ENCODE peak calls at places on chromosome 18, in ten cellular contexts. T is mesendoderm, B is PC-3, S is trophoblast cell, V is neural progenitor cell, L is GM23248, R is hepatocyte, D is IMR-90, N is HepG2, Z is fibroblast of lung. H is an unnamed sample. For H3K4me1 and H3K27me3, the result is how much of the 10 kb centered on the place peaks cover.

GRCh38 chr18:22112215-22112614 is 57.2 kb upstream of the GATA6 start:
- DNase-seq in T (no peak), B (no peak), S (no peak), V (no peak), L (no peak), R (no peak), D (no peak), N (no peak), Z (no peak), H (no peak)

GRCh38 chr18:456361-456821 is 44.1 kb downstream of the COLEC12 start:
- DNase-seq in T (no peak), B (no peak), S (no peak), V (no peak), L (peak), R (peak), D (peak), N (no peak), Z (peak), H (peak)

GRCh38 chr18:79400091-79400590 is 4.4 kb downstream of the NFATC1 start:
- DNase-seq in T (no peak), B (peak), S (peak), V (peak), L (peak), R (peak), D (no peak), N (no peak), Z (peak), H (peak)

GRCh38 chr18:74256190-74256589 is 35.6 kb downstream of the CYB5A start:
- DNase-seq in T (peak), B (no peak), S (no peak), V (peak), L (no peak), R (no peak), D (no peak), N (no peak), Z (no peak), H (no peak)

GRCh38 chr18:54119524-54120019 is 104.9 kb downstream of the MBD2 start:
- DNase-seq in T (peak), B (peak), S (peak), V (peak), L (peak), R (peak), D (peak), N (peak), Z (peak), H (no peak)

GRCh38 chr18:5524660-5525059 is 19.1 kb downstream of the EPB41L3 start:
- DNase-seq in T (no peak), B (no peak), S (no peak), V (no peak), L (no peak), R (no peak), D (no peak), N (no peak), Z (no peak), H (no peak)

GRCh38 chr18:10927290-10927979 is 221.9 kb downstream of the PIEZO2 start:
- DNase-seq in T (no peak), B (no peak), S (peak), V (no peak), L (peak), R (no peak), D (peak), N (no peak), Z (peak), H (peak)

GRCh38 chr18:67154979-67155378 is 361.5 kb downstream of the DSEL start:
- DNase-seq in T (peak), B (no peak), S (no peak), V (peak), L (no peak), R (no peak), D (no peak), N (no peak), Z (no peak), H (no peak)

GRCh38 chr18:57813245-57813644 is 10.1 kb upstream of the ATP8B1 start:
- DNase-seq in T (peak), B (peak), S (peak), V (no peak), L (peak), R (no peak), D (peak), N (peak), Z (peak), H (peak)

GRCh38 chr18:78992041-78992735 is 12.6 kb downstream of the SALL3 start:
- DNase-seq in T (no peak), B (no peak), S (no peak), V (no peak), L (no peak), R (no peak), D (no peak), N (no peak), Z (no peak), H (peak)

GRCh38 chr18:26458526-26459232 is 89.7 kb downstream of the KCTD1 start:
- DNase-seq in T (no peak), B (peak), S (no peak), V (no peak), L (peak), R (no peak), D (peak), N (no peak), Z (peak), H (peak)

GRCh38 chr18:50163505-50163904 is 31.4 kb downstream of the MYO5B start:
- DNase-seq in T (no peak), B (no peak), S (peak), V (no peak), L (no peak), R (no peak), D (no peak), N (no peak), Z (no peak), H (no peak)

GRCh38 chr18:79784965-79785770 is 12.6 kb upstream of the KCNG2 start:
- DNase-seq in T (no peak), B (no peak), S (no peak), V (no peak), L (peak), R (no peak), D (peak), N (no peak), Z (peak), H (peak)

GRCh38 chr18:27110319-27110718 is 74.8 kb downstream of the CHST9 start:
- DNase-seq in T (no peak), B (no peak), S (no peak), V (no peak), L (no peak), R (no peak), D (no peak), N (no peak), Z (no peak), H (no peak)

GRCh38 chr18:46756559-46757201 is at the start of gene ST8SIA5:
- DNase-seq in T (peak), B (no peak), S (no peak), V (peak), L (peak), R (no peak), D (no peak), N (no peak), Z (no peak), H (no peak)

GRCh38 chr18:33839452-33840225 is 261.6 kb downstream of the ASXL3 start:
- DNase-seq in T (peak), B (peak), S (peak), V (peak), L (peak), R (peak), D (peak), N (peak), Z (peak), H (no peak)

GRCh38 chr18:75072672-75073371 is 136.1 kb downstream of the PTGR3 start:
- DNase-seq in T (no peak), B (no peak), S (no peak), V (no peak), L (no peak), R (no peak), D (no peak), N (no peak), Z (no peak), H (no peak)

GRCh38 chr18:79117380-79117779 is 48.2 kb downstream of the ATP9B start:
- DNase-seq in T (no peak), B (no peak), S (no peak), V (no peak), L (no peak), R (no peak), D (peak), N (no peak), Z (peak), H (no peak)

GRCh38 chr18:2926528-2926927 is 79.7 kb downstream of the EMILIN2 start:
- DNase-seq in T (no peak), B (no peak), S (no peak), V (no peak), L (no peak), R (no peak), D (no peak), N (no peak), Z (no peak), H (no peak)
- H3K4me1 ChIP-seq in T (under half), B (under half), S (under half), V (under half), L (under half), R (under half), D (under half), N (under half), Z (under half), H (under half)

GRCh38 chr18:59229191-59229590 is 9.2 kb downstream of the GRP start:
- DNase-seq in T (no peak), B (peak), S (no peak), V (no peak), L (peak), R (no peak), D (no peak), N (no peak), Z (no peak), H (no peak)
- H3K4me2 ChIP-seq in T (no peak), B (peak), S (no peak), V (no peak), L (peak), R (no peak), D (no peak), N (no peak), Z (no peak), H (no peak)

GRCh38 chr18:48129621-48130082 is 199.2 kb upstream of the SMAD2 start:
- DNase-seq in T (peak), B (no peak), S (no peak), V (no peak), L (no peak), R (no peak), D (no peak), N (no peak), Z (no peak), H (no peak)
- H3K27me3 ChIP-seq in T (under half), B (under half), S (under half), V (under half), L (under half), R (under half), D (under half), N (under half), Z (under half), H (under half)

DNA sequence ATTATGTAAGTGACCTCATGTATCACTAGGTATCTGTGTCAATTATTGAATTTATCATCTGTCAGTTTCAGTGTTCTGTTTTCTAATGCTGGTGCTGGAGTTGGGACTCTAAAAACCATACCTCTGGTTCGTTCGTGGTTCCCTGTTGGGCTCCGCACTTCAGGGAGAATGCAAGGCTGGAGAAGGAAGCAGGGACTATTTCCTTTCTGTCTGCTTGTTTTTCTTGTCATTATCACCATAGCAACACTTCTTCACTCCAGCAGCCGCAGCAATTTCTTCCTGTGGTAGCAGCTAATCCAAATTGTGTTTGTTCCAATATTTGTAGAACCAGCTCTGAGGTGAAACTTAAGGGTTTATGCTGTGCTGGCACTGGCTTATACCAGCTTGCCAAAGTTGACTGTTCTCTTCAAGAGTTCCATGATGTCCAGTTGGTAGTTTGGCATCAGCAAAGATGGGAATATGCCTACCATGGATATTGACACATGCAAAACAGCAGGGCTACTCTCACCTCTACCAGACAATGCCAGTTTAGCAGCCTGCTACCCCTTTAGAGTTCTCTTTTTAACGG is 301.4 kb upstream of the SYT4 start:
- DNase-seq in T (peak), B (no peak), S (no peak), V (no peak), L (no peak), R (no peak), D (no peak), N (no peak), Z (peak), H (peak)
- H3K4me1 ChIP-seq in T (under half), B (under half), S (under half), V (under half), L (under half), R (under half), D (under half), N (under half), Z (under half), H (under half)

GRCh38 chr18:37551249-37551648 is 14.3 kb downstream of the CELF4 start:
- DNase-seq in T (no peak), B (no peak), S (no peak), V (no peak), L (no peak), R (no peak), D (no peak), N (no peak), Z (no peak), H (no peak)

GRCh38 chr18:37552296-37552695 is 13.3 kb downstream of the CELF4 start:
- DNase-seq in T (no peak), B (no peak), S (no peak), V (no peak), L (no peak), R (no peak), D (no peak), N (no peak), Z (no peak), H (no peak)

GRCh38 chr18:37551846-37552245 is 13.8 kb downstream of the CELF4 start:
- DNase-seq in T (no peak), B (no peak), S (no peak), V (no peak), L (no peak), R (no peak), D (no peak), N (no peak), Z (no peak), H (no peak)

GRCh38 chr18:37553633-37554398 is 11.8 kb downstream of the CELF4 start:
- DNase-seq in T (peak), B (no peak), S (no peak), V (peak), L (no peak), R (peak), D (no peak), N (no peak), Z (no peak), H (no peak)

DNA sequence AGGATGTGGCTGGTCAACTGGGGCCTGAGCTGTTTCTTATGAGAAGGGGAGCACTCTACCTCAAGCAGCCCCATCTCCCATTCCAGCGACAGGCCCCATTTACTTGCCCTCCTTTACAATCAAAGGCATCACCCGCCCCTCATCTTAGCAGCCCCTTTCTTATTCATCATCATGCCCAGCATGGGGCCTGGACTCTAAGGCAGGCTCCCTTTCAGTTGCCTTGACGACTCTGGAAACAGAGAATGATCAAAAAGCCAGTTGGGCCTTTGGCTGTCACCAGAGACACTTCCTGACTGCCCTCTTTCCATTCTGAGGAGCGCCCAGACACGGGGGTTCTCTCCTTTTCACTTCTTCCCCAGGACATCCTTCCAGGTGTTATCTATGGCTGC is 11.2 kb downstream of the CELF4 start:
- DNase-seq in T (peak), B (no peak), S (no peak), V (peak), L (no peak), R (no peak), D (no peak), N (no peak), Z (no peak), H (no peak)
- H3K4me2 ChIP-seq in T (no peak), B (no peak), S (no peak), V (peak), L (no peak), R (no peak), D (no peak), N (no peak), Z (no peak), H (no peak)

DNA sequence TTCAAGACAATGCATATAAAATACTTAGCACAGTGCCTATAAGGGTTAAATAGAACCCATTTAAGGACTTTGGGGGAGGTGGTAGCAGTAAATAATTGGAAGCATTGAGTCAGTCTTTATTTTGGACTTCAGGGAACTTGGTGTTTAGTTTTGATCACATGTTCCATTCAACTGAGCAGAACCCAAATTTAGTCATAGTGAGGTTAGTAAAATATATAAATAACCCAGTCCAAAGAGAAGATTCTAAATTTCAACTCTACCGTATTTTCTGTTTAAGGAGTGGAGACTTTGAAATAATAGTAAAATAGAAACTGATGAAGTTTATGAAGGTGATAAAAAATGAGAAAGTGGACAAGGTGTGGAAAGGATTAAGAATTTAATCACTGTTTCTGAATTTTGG is 19.7 kb downstream of the TWSG1 start:
- DNase-seq in T (no peak), B (no peak), S (no peak), V (no peak), L (peak), R (no peak), D (peak), N (no peak), Z (no peak), H (peak)
- H3K27me3 ChIP-seq in T (under half), B (under half), S (under half), V (under half), L (under half), R (under half), D (under half), N (under half), Z (under half), H (under half)

GRCh38 chr18:12420831-12421421 is 13.2 kb downstream of the PRELID3A start:
- DNase-seq in T (peak), B (no peak), S (peak), V (peak), L (peak), R (peak), D (no peak), N (peak), Z (no peak), H (no peak)

GRCh38 chr18:12416108-12416729 is 8.5 kb downstream of the PRELID3A start:
- DNase-seq in T (no peak), B (no peak), S (no peak), V (no peak), L (no peak), R (no peak), D (no peak), N (no peak), Z (no peak), H (no peak)

GRCh38 chr18:12422936-12423335 is 15.2 kb downstream of the PRELID3A start:
- DNase-seq in T (peak), B (peak), S (no peak), V (peak), L (no peak), R (no peak), D (no peak), N (peak), Z (no peak), H (peak)

GRCh38 chr18:12421732-12422131 is 14.0 kb downstream of the PRELID3A start:
- DNase-seq in T (peak), B (no peak), S (no peak), V (peak), L (no peak), R (no peak), D (no peak), N (no peak), Z (no peak), H (no peak)

GRCh38 chr18:12417687-12418086 is 10.0 kb downstream of the PRELID3A start:
- DNase-seq in T (no peak), B (no peak), S (no peak), V (peak), L (no peak), R (no peak), D (no peak), N (peak), Z (no peak), H (no peak)
- H3K4me1 ChIP-seq in T (under half), B (under half), S (under half), V (under half), L (under half), R (under half), D (under half), N (half or more), Z (under half), H (under half)

DNA sequence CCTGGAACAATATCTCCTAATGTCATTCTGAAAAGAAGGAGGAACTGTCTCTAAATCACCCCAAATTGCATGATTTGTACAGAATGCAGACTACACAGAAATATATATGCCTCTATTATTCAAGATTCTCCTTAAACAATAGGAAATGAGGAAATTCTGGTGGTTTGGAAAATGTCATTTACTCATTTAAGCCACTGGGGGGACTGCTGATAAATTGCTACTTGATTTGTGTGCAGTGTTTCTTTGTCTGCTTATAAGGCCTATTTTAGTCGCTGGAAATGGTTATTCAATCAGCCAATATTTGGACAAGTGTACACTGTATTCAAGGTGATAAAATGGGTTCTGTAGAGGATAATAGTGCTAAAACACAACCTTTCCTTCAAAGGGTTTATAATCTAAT is 801.9 kb upstream of the CELF4 start:
- DNase-seq in T (peak), B (no peak), S (no peak), V (no peak), L (no peak), R (no peak), D (no peak), N (no peak), Z (no peak), H (no peak)
- H3K4me2 ChIP-seq in T (no peak), B (no peak), S (no peak), V (no peak), L (no peak), R (no peak), D (no peak), N (no peak), Z (no peak), H (no peak)

GRCh38 chr18:9711361-9712129 is 3.4 kb downstream of the RAB31 start:
- DNase-seq in T (no peak), B (no peak), S (peak), V (no peak), L (no peak), R (no peak), D (no peak), N (no peak), Z (no peak), H (no peak)

GRCh38 chr18:9712130-9712577 is 4.1 kb downstream of the RAB31 start:
- DNase-seq in T (peak), B (no peak), S (peak), V (no peak), L (no peak), R (no peak), D (no peak), N (no peak), Z (no peak), H (no peak)

GRCh38 chr18:9714832-9715343 is 6.8 kb downstream of the RAB31 start:
- DNase-seq in T (no peak), B (no peak), S (no peak), V (no peak), L (no peak), R (no peak), D (no peak), N (no peak), Z (no peak), H (no peak)

GRCh38 chr18:9710037-9710436 is 1.9 kb downstream of the RAB31 start:
- DNase-seq in T (peak), B (no peak), S (no peak), V (no peak), L (no peak), R (no peak), D (no peak), N (no peak), Z (no peak), H (no peak)

DNA sequence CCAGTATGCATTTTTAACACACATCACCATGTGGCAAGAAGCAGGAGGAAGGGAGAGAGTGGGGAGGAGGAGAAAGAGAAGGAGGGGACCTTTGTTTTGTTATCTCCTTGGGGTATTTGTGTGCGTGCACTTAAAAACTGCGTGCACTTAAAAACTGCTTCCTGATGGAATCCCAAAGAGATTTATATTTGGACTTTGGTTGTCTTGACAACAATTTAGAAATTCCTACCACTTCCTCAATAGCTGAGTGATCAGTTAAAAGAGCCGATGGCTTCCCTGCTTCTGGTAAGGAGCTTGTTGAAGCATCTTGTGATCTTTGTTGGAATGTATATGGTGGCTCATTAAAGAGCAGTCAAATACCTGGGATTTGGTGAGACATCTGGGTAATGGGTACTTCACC is 4.5 kb downstream of the RAB31 start:
- DNase-seq in T (peak), B (no peak), S (peak), V (no peak), L (peak), R (no peak), D (no peak), N (no peak), Z (no peak), H (peak)
- H3K27me3 ChIP-seq in T (under half), B (under half), S (under half), V (half or more), L (under half), R (under half), D (under half), N (under half), Z (under half), H (under half)